ENCODE peak calls at places on chromosomes 1 and 21, in ten cellular contexts. Y is hepatocyte, D is DND-41, G is stomach, K is cardiac muscle cell, X is IMR-90, E is BE2C, O is mucosa of descending colon, W is bronchial epithelial cell, M is prostate gland. F is an unnamed sample.

GRCh38 chr1:149849246-149849946 is 50.0 kb upstream of the BOLA1 start:
- DNase-seq in Y (no peak), D (peak; percentile 4), G (no peak), K (no peak), X (no peak), E (no peak), O (no peak), W (no peak), M (peak; percentile 3), F (no peak)

GRCh38 chr1:42784946-42785693 is at the start of gene TMEM269:
- DNase-seq in Y (no peak), D (no peak), G (peak; percentile 31), K (peak; percentile 26), X (no peak), E (peak; percentile 6), O (peak; percentile 55), W (no peak), M (no peak), F (peak; percentile 74)

GRCh38 chr1:145889722-145890121 is 4.1 kb upstream of the ANKRD35 start:
- DNase-seq in Y (no peak), D (no peak), G (no peak), K (no peak), X (no peak), E (no peak), O (no peak), W (peak; percentile 58), M (no peak), F (no peak)

GRCh38 chr1:39332291-39332690 is 127.8 kb downstream of the MACF1 start:
- DNase-seq in Y (no peak), D (no peak), G (no peak), K (no peak), X (peak; percentile 32), E (peak; percentile 10), O (no peak), W (no peak), M (no peak), F (no peak)

GRCh38 chr1:2003564-2004131 is at the start of gene CFAP74:
- DNase-seq in Y (peak; percentile 76), D (no peak), G (no peak), K (peak; percentile 83), X (peak; percentile 18), E (peak; percentile 76), O (no peak), W (no peak), M (no peak), F (no peak)

GRCh38 chr21:45366931-45367401 is 38.0 kb upstream of the COL18A1 start:
- DNase-seq in Y (peak; percentile 69), D (no peak), G (peak; percentile 50), K (peak; percentile 98), X (peak; percentile 98), E (peak; percentile 75), O (peak; percentile 76), W (no peak), M (no peak), F (no peak)

GRCh38 chr1:55311057-55311631 is 96.0 kb upstream of the USP24 start:
- DNase-seq in Y (no peak), D (no peak), G (no peak), K (peak; percentile 38), X (peak; percentile 46), E (no peak), O (no peak), W (no peak), M (no peak), F (no peak)

GRCh38 chr1:51901151-51901550 is 22.6 kb upstream of the NRDC start:
- DNase-seq in Y (no peak), D (no peak), G (no peak), K (no peak), X (no peak), E (no peak), O (no peak), W (no peak), M (no peak), F (no peak)

GRCh38 chr1:2212542-2213491 is 15.3 kb upstream of the SKI start:
- DNase-seq in Y (peak; percentile 95), D (peak; percentile 50), G (peak; percentile 88), K (peak; percentile 98), X (peak; percentile 96), E (peak; percentile 83), O (peak; percentile 88), W (peak; percentile 74), M (peak; percentile 73), F (peak; percentile 76)

GRCh38 chr1:16248603-16249534 is 11.9 kb upstream of the CPLANE2 start:
- DNase-seq in Y (peak; percentile 78), D (peak; percentile 59), G (peak; percentile 94), K (peak; percentile 91), X (peak; percentile 87), E (peak; percentile 88), O (peak; percentile 86), W (peak; percentile 72), M (peak; percentile 94), F (peak; percentile 36)

GRCh38 chr1:205041998-205042910 is 758 bp upstream of the CNTN2 start:
- DNase-seq in Y (no peak), D (no peak), G (no peak), K (no peak), X (no peak), E (peak; percentile 57), O (no peak), W (no peak), M (no peak), F (no peak)

GRCh38 chr21:26165331-26165730 is 5.2 kb downstream of the APP start:
- DNase-seq in Y (no peak), D (no peak), G (no peak), K (no peak), X (no peak), E (no peak), O (no peak), W (peak; percentile 58), M (no peak), F (no peak)

GRCh38 chr1:29099286-29099685 is 24.4 kb downstream of the TMEM200B start:
- DNase-seq in Y (no peak), D (no peak), G (no peak), K (no peak), X (no peak), E (no peak), O (no peak), W (no peak), M (no peak), F (no peak)

GRCh38 chr1:22680736-22681135 is 27.7 kb downstream of the C1QB start:
- DNase-seq in Y (no peak), D (no peak), G (no peak), K (no peak), X (no peak), E (no peak), O (peak; percentile 72), W (no peak), M (peak; percentile 39), F (no peak)

GRCh38 chr1:224620105-224620504 is 4.0 kb downstream of the CNIH3 start:
- DNase-seq in Y (no peak), D (no peak), G (no peak), K (no peak), X (no peak), E (no peak), O (no peak), W (no peak), M (no peak), F (no peak)

GRCh38 chr1:9860887-9861286 is 37.1 kb upstream of the CLSTN1 start:
- DNase-seq in Y (no peak), D (no peak), G (no peak), K (no peak), X (peak; percentile 10), E (no peak), O (no peak), W (no peak), M (no peak), F (no peak)

GRCh38 chr1:156692409-156692957 is 12.9 kb downstream of the CRABP2 start:
- DNase-seq in Y (no peak), D (no peak), G (peak; percentile 61), K (no peak), X (no peak), E (peak; percentile 73), O (no peak), W (no peak), M (no peak), F (no peak)

GRCh38 chr1:40039245-40039756 is 1.2 kb upstream of the CAP1 start:
- DNase-seq in Y (no peak), D (no peak), G (no peak), K (no peak), X (peak; percentile 37), E (no peak), O (no peak), W (peak; percentile 40), M (peak; percentile 47), F (no peak)

GRCh38 chr1:31181515-31182343 is 58.0 kb downstream of the NKAIN1 start:
- DNase-seq in Y (peak; percentile 70), D (peak; percentile 40), G (peak; percentile 36), K (peak; percentile 66), X (no peak), E (peak; percentile 66), O (peak; percentile 56), W (no peak), M (peak; percentile 23), F (no peak)
- H3K4me3 ChIP-seq in Y (no peak overlapping the region), D (no peak overlapping the region), G (peak overlapping the region; percentile 35), K (no peak overlapping the region), X (no peak overlapping the region), E (peak overlapping the region; percentile 54), O (no peak overlapping the region), W (peak overlapping the region; percentile 16), M (no peak overlapping the region), F (no peak overlapping the region)

GRCh38 chr1:207245124-207245523 is 76.4 kb upstream of the CD55 start:
- DNase-seq in Y (no peak), D (peak; percentile 47), G (no peak), K (no peak), X (no peak), E (no peak), O (no peak), W (no peak), M (no peak), F (no peak)
- H3K4me3 ChIP-seq in Y (no peak overlapping the region), D (no peak overlapping the region), G (no peak overlapping the region), K (no peak overlapping the region), X (no peak overlapping the region), E (no peak overlapping the region), O (no peak overlapping the region), W (no peak overlapping the region), M (no peak overlapping the region), F (no peak overlapping the region)

GRCh38 chr1:176897350-176898236 is 266.9 kb downstream of the ASTN1 start:
- DNase-seq in Y (peak; percentile 72), D (peak; percentile 55), G (peak; percentile 55), K (peak; percentile 76), X (peak; percentile 61), E (peak; percentile 77), O (no peak), W (peak; percentile 48), M (peak; percentile 7), F (peak; percentile 34)
- H3K4me3 ChIP-seq in Y (no peak overlapping the region), D (no peak overlapping the region), G (peak overlapping the region; percentile 28), K (peak overlapping the region; percentile 28), X (no peak overlapping the region), E (peak overlapping the region; percentile 29), O (no peak overlapping the region), W (no peak overlapping the region), M (no peak overlapping the region), F (no peak overlapping the region)

GRCh38 chr1:53653631-53654030 is 85.3 kb downstream of the GLIS1 start:
- DNase-seq in Y (no peak), D (no peak), G (no peak), K (no peak), X (no peak), E (no peak), O (no peak), W (no peak), M (no peak), F (no peak)
- H3K4me3 ChIP-seq in Y (no peak overlapping the region), D (no peak overlapping the region), G (no peak overlapping the region), K (no peak overlapping the region), X (no peak overlapping the region), E (no peak overlapping the region), O (no peak overlapping the region), W (no peak overlapping the region), M (no peak overlapping the region), F (no peak overlapping the region)